ENCODE peak calls at places on chromosome 9, in eight cellular contexts. K, M, L, P, G, C, H and N are unnamed samples.

GRCh38 chr9:73714294-73714693 is 562.6 kb downstream of the ANXA1 start:
- DNase-seq in M (no peak), G (no peak), C (no peak), K (no peak), L (no peak), H (no peak), P (no peak), N (no peak)

GRCh38 chr9:133815781-133816180 is 77.6 kb upstream of the SARDH start:
- DNase-seq in H (no peak), C (no peak), K (no peak), L (no peak), G (no peak), P (no peak), M (no peak), N (no peak)

GRCh38 chr9:134930404-134930803 is 12.7 kb upstream of the FCN1 start:
- DNase-seq in G (no peak), P (peak; percentile 14), L (no peak), K (no peak), H (peak; percentile 98), M (no peak), C (no peak), N (no peak)

GRCh38 chr9:97397220-97397619 is 14.7 kb upstream of the TDRD7 start:
- DNase-seq in P (no peak), M (no peak), C (no peak), K (no peak), L (no peak), H (no peak), G (no peak), N (no peak)

GRCh38 chr9:2023042-2023441 is 7.9 kb downstream of the SMARCA2 start:
- DNase-seq in C (no peak), K (no peak), H (no peak), L (no peak), M (no peak), G (no peak), P (no peak), N (no peak)

GRCh38 chr9:131650254-131650653 is 89.6 kb downstream of the RAPGEF1 start:
- DNase-seq in C (peak; percentile 47), P (peak; percentile 69), K (no peak), G (no peak), L (peak; percentile 84), H (no peak), M (no peak), N (no peak)

GRCh38 chr9:13322828-13323550 is 43.5 kb upstream of the MPDZ start:
- DNase-seq in P (peak; percentile 42), M (no peak), L (no peak), C (no peak), H (no peak), G (peak; percentile 12), K (peak; percentile 8), N (no peak)

GRCh38 chr9:130731355-130731754 is 37.8 kb downstream of the EXOSC2 start:
- DNase-seq in M (no peak), C (no peak), H (no peak), L (no peak), P (no peak), G (no peak), K (no peak), N (no peak)

GRCh38 chr9:93250185-93250584 is 66.2 kb downstream of the WNK2 start:
- DNase-seq in L (no peak), K (no peak), C (no peak), M (no peak), H (no peak), P (no peak), G (no peak), N (no peak)

GRCh38 chr9:21812415-21812814 is 10.0 kb downstream of the MTAP start:
- DNase-seq in L (no peak), M (no peak), P (no peak), K (no peak), H (no peak), C (peak; percentile 40), G (no peak), N (no peak)

GRCh38 chr9:109252291-109252690 is 68.6 kb downstream of the EPB41L4B start:
- DNase-seq in K (no peak), M (no peak), P (no peak), G (no peak), C (no peak), L (no peak), H (no peak), N (no peak)

GRCh38 chr9:86636051-86636450 is 281.8 kb upstream of the TUT7 start:
- DNase-seq in H (no peak), L (no peak), C (no peak), G (no peak), M (no peak), P (no peak), K (no peak), N (no peak)
- H3K4me3 ChIP-seq in H (no peak overlapping the region), L (no peak overlapping the region), C (no peak overlapping the region), G (no peak overlapping the region), M (no peak overlapping the region), P (no peak overlapping the region), K (no peak overlapping the region), N (no peak overlapping the region)

DNA sequence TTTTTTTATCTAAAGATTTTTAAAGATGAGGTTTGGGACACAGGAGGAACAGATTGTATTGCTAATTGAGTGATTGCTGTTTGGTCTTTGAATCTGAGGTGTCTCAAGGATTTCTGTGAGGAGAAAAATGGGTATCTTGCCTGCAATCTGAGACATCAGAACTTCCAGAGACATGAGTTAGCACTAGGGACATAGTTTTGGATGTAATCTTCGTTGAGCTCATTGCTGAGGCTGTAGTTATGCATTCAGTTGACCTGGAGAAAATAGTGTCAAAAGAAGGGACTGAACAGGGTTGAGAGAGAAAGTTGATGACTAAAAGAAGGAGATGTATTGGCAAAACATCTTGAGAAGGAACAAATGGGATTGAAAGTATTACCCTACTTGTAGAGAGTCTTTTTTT is 24.6 kb downstream of the C9orf85 start:
- DNase-seq in H (no peak), L (no peak), K (no peak), C (peak; percentile 25), M (no peak), G (no peak), P (no peak), N (no peak)
- H3K4me3 ChIP-seq in H (no peak overlapping the region), L (no peak overlapping the region), K (no peak overlapping the region), C (no peak overlapping the region), M (no peak overlapping the region), G (no peak overlapping the region), P (no peak overlapping the region), N (no peak overlapping the region)

DNA sequence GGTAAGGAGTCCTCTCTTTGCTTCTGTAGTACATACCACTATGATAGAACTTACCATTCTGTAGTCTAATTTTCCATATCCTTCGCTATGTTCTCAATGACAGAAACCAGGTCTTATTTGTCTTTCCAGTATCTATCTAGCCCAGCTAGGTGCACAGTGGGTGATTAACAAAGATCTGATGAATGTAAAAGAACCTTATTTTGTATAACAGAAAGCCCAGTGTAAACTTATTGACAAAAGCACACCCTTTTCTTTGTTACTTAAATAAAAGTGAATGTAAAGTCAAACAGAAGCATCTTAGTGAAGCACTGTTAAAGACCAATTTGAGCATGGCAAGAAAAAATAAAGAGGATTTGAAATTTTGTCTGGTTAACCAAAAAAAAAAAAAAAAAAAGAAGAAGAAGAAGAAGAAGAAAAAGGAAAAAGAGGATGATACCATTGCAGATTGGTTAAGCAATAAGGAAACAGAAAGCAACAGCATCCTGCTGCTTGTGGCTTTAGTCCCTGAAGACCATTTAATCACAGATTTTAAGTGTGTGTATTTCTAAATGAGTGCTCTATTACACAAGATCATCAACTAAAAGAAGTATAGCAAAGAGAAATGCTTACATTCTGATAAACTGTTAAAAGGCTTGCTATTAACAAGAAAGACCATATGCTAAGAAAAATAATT is 21.2 kb downstream of the MEGF9 start:
- DNase-seq in G (no peak), K (peak; percentile 44), P (no peak), H (peak; percentile 8), M (no peak), C (peak; percentile 74), L (no peak), N (no peak)
- H3K4me3 ChIP-seq in G (no peak overlapping the region), K (no peak overlapping the region), P (no peak overlapping the region), H (no peak overlapping the region), M (no peak overlapping the region), C (no peak overlapping the region), L (no peak overlapping the region), N (no peak overlapping the region)

DNA sequence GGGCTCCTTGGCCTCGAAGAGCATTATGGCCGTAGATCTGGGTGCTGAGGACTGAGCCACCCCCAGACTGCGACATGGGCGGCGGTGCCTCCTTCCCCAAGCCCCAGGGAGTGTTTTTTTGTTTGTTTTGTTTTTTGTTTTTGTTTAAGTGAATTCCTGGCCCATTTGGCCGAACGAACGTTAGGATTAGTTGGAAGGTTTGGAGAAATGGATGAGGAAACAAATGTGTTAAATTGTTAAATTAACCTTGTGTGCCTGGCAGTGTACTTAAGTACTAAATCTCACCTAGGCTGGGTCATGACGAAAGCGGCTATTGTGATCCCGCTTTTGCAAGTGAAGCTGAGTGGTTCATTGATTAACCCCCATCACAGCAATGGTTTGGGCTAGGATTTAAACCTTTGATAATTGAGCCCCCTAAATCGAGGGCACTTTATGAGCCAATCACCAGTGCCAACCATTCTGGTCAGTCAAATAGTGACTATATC is 22.9 kb downstream of the HNRNPK start:
- DNase-seq in C (no peak), G (no peak), P (no peak), H (no peak), M (no peak), K (peak; percentile 29), L (no peak), N (no peak)
- H3K4me3 ChIP-seq in C (peak overlapping the region; percentile 58), G (peak overlapping the region; percentile 79), P (peak overlapping the region; percentile 66), H (peak overlapping the region; percentile 78), M (no peak overlapping the region), K (peak overlapping the region; percentile 77), L (peak overlapping the region; percentile 81), N (peak overlapping the region; percentile 72)

GRCh38 chr9:116287721-116288120 is 134.1 kb downstream of the PAPPA start:
- DNase-seq in G (no peak), L (no peak), C (peak; percentile 73), H (no peak), P (no peak), M (no peak), K (no peak), N (no peak)

GRCh38 chr9:116288658-116289057 is 135.1 kb downstream of the PAPPA start:
- DNase-seq in K (no peak), P (no peak), H (no peak), M (no peak), G (no peak), L (no peak), C (peak; percentile 98), N (no peak)

GRCh38 chr9:116284518-116284917 is 130.9 kb downstream of the PAPPA start:
- DNase-seq in L (no peak), G (no peak), C (no peak), H (no peak), P (no peak), K (no peak), M (no peak), N (no peak)

GRCh38 chr9:116285320-116285719 is 131.7 kb downstream of the PAPPA start:
- DNase-seq in M (no peak), P (no peak), C (no peak), K (peak; percentile 60), G (no peak), L (no peak), H (no peak), N (no peak)

DNA sequence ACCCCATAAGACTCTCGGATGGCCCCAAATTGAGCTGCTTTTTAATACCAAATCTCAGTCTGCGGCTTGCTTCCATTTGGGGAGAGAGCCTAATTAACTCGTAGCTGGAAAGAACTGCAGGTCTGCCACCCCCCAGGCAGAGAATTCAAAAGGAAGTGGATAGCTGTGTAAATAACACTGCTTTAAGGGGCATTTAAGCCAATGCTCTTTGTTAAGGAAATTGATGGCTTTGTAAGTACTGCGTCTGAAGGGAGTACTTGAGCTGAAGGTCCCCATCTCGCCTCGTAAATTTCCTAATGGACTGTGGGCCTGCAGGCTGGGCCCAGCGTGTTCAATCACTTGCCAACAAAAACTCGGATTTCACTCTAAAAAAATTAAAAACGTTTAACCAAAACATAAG is 132.7 kb downstream of the PAPPA start:
- DNase-seq in P (no peak), G (no peak), H (no peak), M (peak; percentile 74), C (no peak), K (peak; percentile 92), L (no peak), N (no peak)
- H3K4me3 ChIP-seq in P (no peak overlapping the region), G (no peak overlapping the region), H (no peak overlapping the region), M (no peak overlapping the region), C (no peak overlapping the region), K (peak overlapping the region; percentile 41), L (no peak overlapping the region), N (no peak overlapping the region)